ENCODE peak calls at places on chromosome 7, in four cellular contexts. R is upper lobe of right lung, Q is psoas muscle, P is GM20000. F is an unnamed sample.

GRCh38 chr7:101814081-101814995 is 3.1 kb upstream of the CUX1 start:
- DNase-seq in R (peak), Q (peak), P (peak), F (peak)

GRCh38 chr7:46226860-46227259 is 305.8 kb upstream of the IGFBP3 start:
- DNase-seq in R (no peak), Q (no peak), P (no peak), F (no peak)

GRCh38 chr7:157585113-157585861 is 248.5 kb downstream of the DNAJB6 start:
- DNase-seq in R (peak), Q (no peak), P (no peak), F (no peak)

GRCh38 chr7:121276276-121276675 is 52.5 kb upstream of the WNT16 start:
- DNase-seq in R (no peak), Q (no peak), P (no peak), F (no peak)

GRCh38 chr7:30917216-30917893 is 5.7 kb downstream of the AQP1 start:
- DNase-seq in R (no peak), Q (no peak), P (no peak), F (no peak)

GRCh38 chr7:23372671-23373070 is 73.5 kb downstream of the MALSU1 start:
- DNase-seq in R (no peak), Q (no peak), P (no peak), F (no peak)

GRCh38 chr7:69108041-69108440 is 490.2 kb upstream of the AUTS2 start:
- DNase-seq in R (no peak), Q (no peak), P (no peak), F (no peak)

GRCh38 chr7:50369408-50370026 is 65.0 kb downstream of the IKZF1 start:
- DNase-seq in R (no peak), Q (no peak), P (peak), F (no peak)

GRCh38 chr7:40880581-40880980 is 745.8 kb downstream of the SUGCT start:
- DNase-seq in R (no peak), Q (no peak), P (no peak), F (no peak)

GRCh38 chr7:135959655-135960363 is 17.4 kb downstream of the MTPN start:
- DNase-seq in R (no peak), Q (no peak), P (no peak), F (no peak)

GRCh38 chr7:121279060-121279620 is 49.7 kb upstream of the WNT16 start:
- DNase-seq in R (no peak), Q (no peak), P (no peak), F (no peak)

DNA sequence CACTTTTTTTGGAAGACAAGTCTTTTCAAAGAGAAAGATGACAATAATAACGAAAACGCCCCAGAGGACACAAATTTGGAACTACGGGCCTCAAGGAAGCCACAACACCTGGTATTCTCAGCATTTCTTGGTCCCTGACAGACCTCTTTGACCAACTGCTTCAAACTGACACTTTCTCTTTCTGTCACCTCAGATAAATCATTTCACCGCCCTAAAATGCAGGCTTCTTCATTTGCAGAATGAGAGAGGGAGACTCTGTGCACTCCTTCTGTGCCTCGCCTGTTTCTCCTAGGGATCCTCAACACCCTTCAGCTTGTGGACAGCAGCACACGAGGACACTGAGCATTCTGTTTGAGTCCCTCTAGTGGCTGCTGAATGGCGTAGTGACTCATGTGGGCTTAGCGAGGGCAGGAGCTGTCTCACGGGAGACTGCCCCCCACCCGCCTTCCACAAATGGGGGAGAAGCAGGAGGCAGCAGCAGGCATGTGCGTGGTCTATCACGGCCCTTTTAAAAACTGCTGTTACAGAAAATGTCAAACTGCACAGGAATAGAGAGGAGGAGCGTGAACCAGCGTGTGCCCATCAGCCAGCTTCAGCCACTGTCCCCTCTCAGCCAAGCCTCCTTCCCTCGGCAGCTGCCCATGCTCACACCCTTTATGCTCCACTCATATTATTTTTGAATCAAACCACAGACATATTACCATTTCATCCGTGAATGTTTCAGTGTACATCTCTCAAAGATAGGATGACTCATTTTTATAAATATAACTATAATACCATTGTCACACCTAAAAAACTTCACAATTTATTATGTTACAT is 41.4 kb downstream of the GSDME start:
- DNase-seq in R (no peak), Q (no peak), P (peak), F (no peak)
- TF ChIP-seq CTCF in R (no peak), Q (peak), P (peak), F (no peak)

GRCh38 chr7:108669958-108670357 is 100.3 kb downstream of the DNAJB9 start:
- DNase-seq in R (no peak), Q (no peak), P (no peak), F (no peak)
- TF ChIP-seq CTCF in R (no peak), Q (no peak), P (no peak), F (no peak)

GRCh38 chr7:143418681-143419458 is 10.2 kb upstream of the EPHA1 start:
- DNase-seq in R (no peak), Q (no peak), P (no peak), F (no peak)

GRCh38 chr7:143419880-143420279 is 11.2 kb upstream of the EPHA1 start:
- DNase-seq in R (no peak), Q (no peak), P (no peak), F (no peak)

GRCh38 chr7:143417734-143418378 is 9.2 kb upstream of the EPHA1 start:
- DNase-seq in R (no peak), Q (no peak), P (no peak), F (no peak)

GRCh38 chr7:143426479-143427142 is 16.6 kb upstream of the TAS2R60 start:
- DNase-seq in R (no peak), Q (no peak), P (no peak), F (no peak)

GRCh38 chr7:143422033-143422432 is 13.4 kb upstream of the EPHA1 start:
- DNase-seq in R (no peak), Q (no peak), P (no peak), F (no peak)
- TF ChIP-seq CTCF in R (no peak), Q (no peak), P (no peak), F (no peak)

GRCh38 chr7:129144834-129145668 is 544 bp downstream of the TSPAN33 start:
- DNase-seq in R (no peak), Q (no peak), P (no peak), F (no peak)
- TF ChIP-seq CTCF in R (no peak), Q (no peak), P (peak), F (no peak)

DNA sequence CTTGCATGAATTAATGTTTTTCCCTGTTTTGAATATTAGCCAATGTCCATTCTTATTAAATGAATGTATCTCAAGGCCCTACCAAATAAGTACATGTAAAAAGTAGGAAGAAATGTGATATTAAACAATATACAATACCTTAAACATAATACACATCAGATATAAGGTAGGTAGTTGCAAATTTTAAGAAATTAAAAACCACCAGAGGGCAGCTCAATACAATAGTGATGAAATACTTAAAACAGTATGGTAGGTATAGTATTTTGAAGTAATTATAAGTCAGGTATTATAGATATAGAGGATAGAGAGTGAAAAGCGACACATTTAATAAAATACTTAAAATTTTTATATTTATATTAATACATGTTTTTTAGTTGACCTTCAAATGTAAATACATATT is 43.6 kb upstream of the CDK14 start:
- DNase-seq in R (no peak), Q (no peak), P (no peak), F (no peak)
- TF ChIP-seq CTCF in R (peak), Q (peak), P (no peak), F (no peak)

GRCh38 chr7:25318077-25318476 is 89.8 kb upstream of the NPVF start:
- DNase-seq in R (no peak), Q (no peak), P (no peak), F (no peak)
- TF ChIP-seq CTCF in R (no peak), Q (no peak), P (no peak), F (no peak)

GRCh38 chr7:151014950-151015349 is 9.3 kb downstream of the ATG9B start:
- DNase-seq in R (no peak), Q (no peak), P (no peak), F (no peak)

GRCh38 chr7:151012031-151012692 is 12.1 kb downstream of the ATG9B start:
- DNase-seq in R (no peak), Q (no peak), P (no peak), F (no peak)

GRCh38 chr7:151012921-151013347 is 11.4 kb downstream of the ATG9B start:
- DNase-seq in R (no peak), Q (no peak), P (peak), F (no peak)

GRCh38 chr7:151013356-151013727 is 11.0 kb downstream of the ATG9B start:
- DNase-seq in R (no peak), Q (no peak), P (no peak), F (no peak)

GRCh38 chr7:151013728-151014497 is 10.4 kb downstream of the ATG9B start:
- DNase-seq in R (peak), Q (peak), P (peak), F (peak)
- TF ChIP-seq CTCF in R (no peak), Q (no peak), P (no peak), F (peak)